ENCODE peak calls at places on chromosomes 4 and X, in four cellular contexts. O is fibroblast of lung; E is body of pancreas; F is CD8-positive, alpha-beta T cell. N is an unnamed sample.

GRCh38 chrX:66046612-66047235 is 6.8 kb upstream of the VSIG4 start:
- DNase-seq in F (no peak), O (no peak), E (no peak), N (no peak)

GRCh38 chr4:99946346-99947189 is at the start of gene DNAJB14:
- DNase-seq in E (peak), O (peak), F (peak), N (peak)

GRCh38 chrX:360496-361150 is 26.1 kb downstream of the PPP2R3B start:
- DNase-seq in F (no peak), E (no peak), O (no peak), N (no peak)

GRCh38 chr4:99323761-99324160 is 2.6 kb upstream of the ADH1B start:
- DNase-seq in F (no peak), E (peak), O (peak), N (no peak)

GRCh38 chr4:83011779-83012630 is 1.4 kb upstream of the LIN54 start:
- DNase-seq in O (peak), E (peak), F (peak), N (peak)

GRCh38 chrX:80708781-80709180 is 100.9 kb downstream of the BRWD3 start:
- DNase-seq in E (no peak), F (no peak), O (no peak), N (no peak)

GRCh38 chr4:112664611-112665010 is 27.7 kb downstream of the LARP7 start:
- DNase-seq in O (no peak), F (no peak), E (no peak), N (no peak)

GRCh38 chr4:7066493-7066892 is 1.4 kb downstream of the GRPEL1 start:
- DNase-seq in O (no peak), F (no peak), E (no peak), N (no peak)

GRCh38 chr4:52028970-52029369 is 8.8 kb upstream of the LRRC66 start:
- DNase-seq in E (no peak), F (no peak), O (peak), N (no peak)

GRCh38 chr4:56787380-56787779 is 34.1 kb downstream of the SPINK2 start:
- DNase-seq in F (no peak), O (peak), E (no peak), N (no peak)

GRCh38 chrX:23937100-23937499 is 29.3 kb downstream of the CXorf58 start:
- DNase-seq in F (no peak), O (no peak), E (no peak), N (no peak)

GRCh38 chrX:137545711-137546651 is 19.9 kb upstream of the ZIC3 start:
- DNase-seq in O (no peak), F (no peak), E (no peak), N (no peak)

GRCh38 chr4:87219648-87220093 is 747 bp downstream of the KLHL8 start:
- DNase-seq in O (no peak), E (peak), F (peak), N (peak)

GRCh38 chrX:42996861-42997260 is 218.9 kb upstream of the PPP1R2C start:
- DNase-seq in F (no peak), O (no peak), E (no peak), N (no peak)

GRCh38 chr4:80365928-80366327 is 30.4 kb downstream of the CFAP299 start:
- DNase-seq in E (peak), F (peak), O (peak), N (no peak)

DNA sequence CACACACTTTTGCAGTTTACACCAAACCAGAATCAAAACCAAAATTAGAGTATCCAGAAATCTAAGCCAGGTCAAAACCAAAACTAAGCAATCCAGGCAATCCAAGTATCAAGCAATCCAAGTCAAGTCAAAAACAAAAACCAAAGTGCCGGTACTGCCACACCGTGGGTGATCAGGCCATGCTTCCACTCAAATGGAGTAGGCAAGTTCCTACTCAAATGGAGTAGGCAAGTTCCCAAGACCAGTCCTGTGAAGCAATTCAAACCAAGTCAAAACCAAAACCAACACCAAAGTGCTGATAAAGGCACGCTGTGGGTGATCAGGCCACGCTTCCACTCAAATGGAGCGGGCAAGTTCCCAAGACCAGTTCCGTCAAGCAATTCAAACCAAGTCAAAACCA is 31.3 kb downstream of the MID1 start:
- DNase-seq in F (no peak), E (no peak), O (no peak), N (no peak)
- H3K27ac ChIP-seq in F (no peak), E (no peak), O (no peak), N (no peak)

GRCh38 chr4:113678651-113679050 is 82.9 kb downstream of the CAMK2D start:
- DNase-seq in E (no peak), O (no peak), F (no peak), N (no peak)
- H3K27ac ChIP-seq in E (no peak), O (no peak), F (no peak), N (no peak)

GRCh38 chr4:150569384-150569987 is 12.5 kb upstream of the MAB21L2 start:
- DNase-seq in F (no peak), E (no peak), O (peak), N (no peak)
- H3K27ac ChIP-seq in F (no peak), E (no peak), O (no peak), N (no peak)

DNA sequence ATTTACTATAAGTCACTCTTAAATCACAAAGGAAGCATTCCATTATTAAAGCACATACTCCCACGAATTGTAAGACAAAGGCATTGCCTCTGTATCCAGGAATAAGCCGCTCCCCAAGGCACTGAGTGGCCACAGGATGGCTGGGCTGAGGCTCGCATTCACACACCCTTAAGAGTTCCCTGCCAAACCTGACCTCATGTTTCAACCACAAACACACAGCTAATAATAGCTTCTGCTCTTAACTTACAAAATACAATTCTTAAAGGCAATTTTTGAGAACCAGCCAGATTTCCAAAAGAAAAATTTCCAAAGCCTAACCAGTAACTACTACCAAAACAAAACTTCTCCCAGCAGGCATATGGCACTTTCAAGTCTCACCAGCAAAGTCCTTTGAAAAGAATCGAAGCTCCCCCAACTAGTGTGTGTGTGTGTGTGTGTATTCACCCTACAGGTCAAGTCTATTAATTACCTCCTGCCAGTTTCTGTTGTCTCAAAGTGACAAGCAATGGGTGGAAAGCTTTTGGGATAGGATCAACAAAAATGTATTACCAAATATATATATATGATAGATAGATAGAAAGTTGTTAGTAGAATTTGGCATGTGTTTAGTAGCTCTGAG is 36.0 kb downstream of the ARHGAP6 start:
- DNase-seq in E (no peak), F (no peak), O (peak), N (no peak)
- H3K27ac ChIP-seq in E (no peak), F (no peak), O (no peak), N (no peak)

GRCh38 chrX:48852857-48853256 is 17.4 kb upstream of the PCSK1N start:
- DNase-seq in O (no peak), F (no peak), E (no peak), N (no peak)

DNA sequence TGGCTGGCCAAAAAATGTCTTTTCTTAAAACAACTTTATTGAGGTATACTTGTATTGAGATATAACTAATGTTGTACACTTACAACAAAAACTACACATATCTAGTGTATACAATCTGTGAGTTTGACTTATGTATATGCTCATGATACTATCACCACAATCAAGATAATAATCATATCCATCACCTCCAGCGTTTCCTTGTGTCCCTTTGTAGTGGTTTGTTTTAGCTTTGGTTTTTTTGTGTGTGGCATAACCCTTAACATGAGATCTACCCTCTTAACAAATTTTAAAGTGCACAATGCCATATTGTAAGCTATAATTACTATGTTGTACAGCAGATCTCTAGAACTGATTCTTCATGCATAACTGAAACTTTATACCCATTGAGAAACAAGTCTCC is 13.4 kb upstream of the PCSK1N start:
- DNase-seq in F (no peak), E (no peak), O (no peak), N (no peak)
- H3K27ac ChIP-seq in F (no peak), E (no peak), O (no peak), N (no peak)

DNA sequence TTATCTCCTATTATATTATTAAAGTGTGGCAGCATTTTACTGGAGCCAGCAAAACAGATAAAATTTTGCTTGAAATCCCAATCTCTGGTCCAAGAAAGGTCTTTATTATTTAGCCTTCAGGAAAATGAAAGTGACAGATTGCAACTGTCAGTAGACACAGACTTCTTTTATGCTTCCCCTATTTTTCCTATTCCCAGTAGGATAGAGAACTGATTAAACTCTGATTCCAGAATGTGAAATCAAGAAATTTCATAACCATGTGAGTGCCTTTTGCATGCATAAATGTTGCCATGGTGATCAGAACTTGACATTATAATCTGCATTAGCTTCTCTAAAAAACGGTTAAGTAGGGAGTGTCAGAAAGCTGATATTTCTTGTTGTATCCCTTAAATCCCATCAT is 255.2 kb upstream of the GABRA2 start:
- DNase-seq in O (no peak), F (no peak), E (no peak), N (no peak)
- H3K27ac ChIP-seq in O (no peak), F (no peak), E (no peak), N (no peak)